ENCODE peak calls at places on chromosome 2, in four cellular contexts. P is GDM1, R is NCI-H69, Q is lower leg skin. X is an unnamed sample.

GRCh38 chr2:165594231-165594934 is 124.9 kb downstream of the CSRNP3 start:
- DNase-seq in P (no peak), R (no peak), Q (no peak), X (no peak)

GRCh38 chr2:226891780-226892590 is 56.1 kb downstream of the RHBDD1 start:
- DNase-seq in P (no peak), R (no peak), Q (no peak), X (no peak)

GRCh38 chr2:120373424-120373823 is 27.5 kb downstream of the INHBB start:
- DNase-seq in P (no peak), R (no peak), Q (no peak), X (no peak)

GRCh38 chr2:85717308-85718005 is 23.3 kb downstream of the GNLY start:
- DNase-seq in P (no peak), R (peak; percentile 19), Q (peak; percentile 83), X (no peak)

GRCh38 chr2:19863303-19864041 is 38.3 kb downstream of the TTC32 start:
- DNase-seq in P (no peak), R (peak; percentile 24), Q (peak; percentile 95), X (peak; percentile 61)

GRCh38 chr2:176646033-176646615 is 376.9 kb downstream of the MTX2 start:
- DNase-seq in P (no peak), R (no peak), Q (no peak), X (no peak)

GRCh38 chr2:176826356-176826755 is 386.2 kb upstream of the HNRNPA3 start:
- DNase-seq in P (no peak), R (no peak), Q (no peak), X (no peak)

GRCh38 chr2:95344208-95344570 is 47.0 kb downstream of the KCNIP3 start:
- DNase-seq in P (no peak), R (no peak), Q (peak; percentile 60), X (no peak)

GRCh38 chr2:17086990-17087389 is 421.4 kb upstream of the CYRIA start:
- DNase-seq in P (no peak), R (no peak), Q (no peak), X (no peak)

GRCh38 chr2:211745295-211746097 is 793.1 kb downstream of the ERBB4 start:
- DNase-seq in P (peak; percentile 36), R (peak; percentile 86), Q (no peak), X (peak; percentile 53)

X was measured in lung.